ENCODE peak calls at places on chromosome 1, in seven cellular contexts. A, R, M, Q, V, G and O are unnamed samples.

GRCh38 chr1:12531169-12531479 is 86.9 kb downstream of the DHRS3 start:
- DNase-seq in A (no peak), R (no peak), M (no peak), Q (no peak), V (no peak), G (no peak), O (no peak)

GRCh38 chr1:56436912-56437403 is 142.4 kb downstream of the PLPP3 start:
- DNase-seq in A (no peak), R (no peak), M (no peak), Q (no peak), V (no peak), G (no peak), O (no peak)

GRCh38 chr1:14742181-14742980 is 143.9 kb downstream of the KAZN start:
- DNase-seq in A (no peak), R (no peak), M (peak; percentile 99), Q (no peak), V (peak; percentile 79), G (no peak), O (no peak)

GRCh38 chr1:109425902-109426277 is 358 bp downstream of the PSMA5 start:
- DNase-seq in A (peak; percentile 57), R (no peak), M (peak; percentile 54), Q (peak; percentile 85), V (no peak), G (peak; percentile 83), O (peak; percentile 58)

GRCh38 chr1:93919780-93920179 is 10.6 kb upstream of the GCLM start:
- DNase-seq in A (no peak), R (no peak), M (no peak), Q (no peak), V (no peak), G (no peak), O (no peak)

GRCh38 chr1:147245586-147246021 is 3.1 kb downstream of the CHD1L start:
- DNase-seq in A (no peak), R (no peak), M (no peak), Q (peak; percentile 70), V (no peak), G (peak; percentile 72), O (peak; percentile 24)

GRCh38 chr1:24483441-24483840 is 19.2 kb upstream of the RCAN3 start:
- DNase-seq in A (no peak), R (peak; percentile 74), M (no peak), Q (no peak), V (no peak), G (no peak), O (peak; percentile 70)

GRCh38 chr1:8533124-8533523 is 215.2 kb downstream of the SLC45A1 start:
- DNase-seq in A (no peak), R (no peak), M (no peak), Q (no peak), V (no peak), G (no peak), O (peak; percentile 72)

GRCh38 chr1:230327892-230328284 is 98.2 kb downstream of the PGBD5 start:
- DNase-seq in A (no peak), R (no peak), M (peak; percentile 57), Q (no peak), V (no peak), G (peak; percentile 49), O (no peak)

GRCh38 chr1:171210355-171210754 is 25.3 kb downstream of the FMO2 start:
- DNase-seq in A (peak; percentile 14), R (no peak), M (no peak), Q (peak; percentile 94), V (no peak), G (no peak), O (no peak)

GRCh38 chr1:228174482-228175315 is 9.1 kb downstream of the IBA57 start:
- DNase-seq in A (peak; percentile 34), R (no peak), M (no peak), Q (no peak), V (peak; percentile 35), G (peak; percentile 81), O (no peak)

GRCh38 chr1:230611128-230611914 is 31.0 kb upstream of the COG2 start:
- DNase-seq in A (no peak), R (no peak), M (no peak), Q (no peak), V (no peak), G (no peak), O (no peak)

GRCh38 chr1:107976431-107977215 is 11.6 kb upstream of the VAV3 start:
- DNase-seq in A (no peak), R (no peak), M (peak; percentile 91), Q (no peak), V (no peak), G (no peak), O (no peak)

GRCh38 chr1:157969693-157970485 is 23.6 kb upstream of the KIRREL1 start:
- DNase-seq in A (peak; percentile 77), R (no peak), M (peak; percentile 85), Q (peak; percentile 66), V (peak; percentile 41), G (peak; percentile 41), O (peak; percentile 8)

GRCh38 chr1:116724765-116725375 is 29.4 kb upstream of the CD2 start:
- DNase-seq in A (peak; percentile 81), R (peak; percentile 50), M (peak; percentile 47), Q (peak; percentile 82), V (peak; percentile 38), G (peak; percentile 88), O (peak; percentile 68)

GRCh38 chr1:154141240-154141639 is 13.6 kb downstream of the NUP210L start:
- DNase-seq in A (no peak), R (no peak), M (peak; percentile 42), Q (no peak), V (no peak), G (no peak), O (no peak)

GRCh38 chr1:86687595-86687994 is 16.8 kb upstream of the SH3GLB1 start:
- DNase-seq in A (no peak), R (no peak), M (peak; percentile 12), Q (peak; percentile 36), V (no peak), G (no peak), O (no peak)

GRCh38 chr1:109904105-109904817 is 6.4 kb upstream of the CSF1 start:
- DNase-seq in A (no peak), R (no peak), M (peak; percentile 58), Q (no peak), V (no peak), G (no peak), O (no peak)

GRCh38 chr1:18077657-18078215 is 29.9 kb upstream of the IGSF21 start:
- DNase-seq in A (no peak), R (no peak), M (no peak), Q (no peak), V (no peak), G (no peak), O (no peak)

GRCh38 chr1:200963076-200963475 is 60.4 kb downstream of the KIF21B start:
- DNase-seq in A (no peak), R (no peak), M (peak; percentile 7), Q (no peak), V (no peak), G (no peak), O (no peak)

GRCh38 chr1:202285908-202286307 is 55.8 kb downstream of the UBE2T start:
- DNase-seq in A (no peak), R (no peak), M (no peak), Q (no peak), V (no peak), G (no peak), O (no peak)

GRCh38 chr1:67935560-67935959 is 102.3 kb upstream of the GNG12 start:
- DNase-seq in A (no peak), R (no peak), M (no peak), Q (no peak), V (no peak), G (no peak), O (no peak)

GRCh38 chr1:6427445-6428390 is 3.1 kb downstream of the ESPN start:
- DNase-seq in A (peak; percentile 77), R (no peak), M (no peak), Q (peak; percentile 60), V (no peak), G (peak; percentile 66), O (no peak)

GRCh38 chr1:6426321-6426971 is 1.9 kb downstream of the ESPN start:
- DNase-seq in A (no peak), R (no peak), M (no peak), Q (no peak), V (no peak), G (peak; percentile 72), O (no peak)

GRCh38 chr1:6425671-6426070 is 1.1 kb downstream of the ESPN start:
- DNase-seq in A (no peak), R (no peak), M (no peak), Q (no peak), V (no peak), G (no peak), O (no peak)

GRCh38 chr1:6424619-6425593 is at the start of gene ESPN:
- DNase-seq in A (no peak), R (no peak), M (no peak), Q (peak; percentile 42), V (no peak), G (peak; percentile 67), O (no peak)

GRCh38 chr1:6426972-6427350 is 2.4 kb downstream of the ESPN start:
- DNase-seq in A (no peak), R (no peak), M (no peak), Q (no peak), V (no peak), G (no peak), O (no peak)
- H3K36me3 ChIP-seq in A (no peaks in the 10 kb centered on the region), R (no peaks in the 10 kb centered on the region), M (no peaks in the 10 kb centered on the region), Q (no peaks in the 10 kb centered on the region), V (no peaks in the 10 kb centered on the region), G (no peaks in the 10 kb centered on the region), O (no peaks in the 10 kb centered on the region)

GRCh38 chr1:156128749-156129682 is 14.5 kb downstream of the LMNA start:
- DNase-seq in A (peak; percentile 40), R (no peak), M (peak; percentile 93), Q (no peak), V (no peak), G (no peak), O (no peak)
- H3K4me3 ChIP-seq in A (no peak overlapping the region), R (no peak overlapping the region), M (peak overlapping the region; percentile 33), Q (no peak overlapping the region), V (no peak overlapping the region), G (no peak overlapping the region), O (no peak overlapping the region)

GRCh38 chr1:45686081-45687013 is at the start of gene GPBP1L1:
- DNase-seq in A (peak; percentile 98), R (peak; percentile 96), M (peak; percentile 94), Q (peak; percentile 98), V (peak; percentile 91), G (peak; percentile 98), O (peak; percentile 97)
- H3K36me3 ChIP-seq in A (no peaks in the 10 kb centered on the region), R (no peaks in the 10 kb centered on the region), M (no peaks in the 10 kb centered on the region), Q (no peaks in the 10 kb centered on the region), V (peaks cover 9% of the 10 kb centered on the region), G (peaks cover 25% of the 10 kb centered on the region), O (peaks cover 5% of the 10 kb centered on the region)

GRCh38 chr1:51304360-51304759 is 26.0 kb downstream of the TTC39A start:
- DNase-seq in A (no peak), R (no peak), M (no peak), Q (no peak), V (no peak), G (no peak), O (no peak)

GRCh38 chr1:51303315-51303714 is 27.0 kb downstream of the TTC39A start:
- DNase-seq in A (no peak), R (no peak), M (no peak), Q (no peak), V (no peak), G (no peak), O (no peak)

GRCh38 chr1:51302270-51302669 is 28.1 kb downstream of the TTC39A start:
- DNase-seq in A (no peak), R (no peak), M (no peak), Q (no peak), V (no peak), G (no peak), O (no peak)

GRCh38 chr1:51302746-51303145 is 27.6 kb downstream of the TTC39A start:
- DNase-seq in A (no peak), R (no peak), M (no peak), Q (no peak), V (no peak), G (no peak), O (no peak)

GRCh38 chr1:51303751-51304196 is 26.6 kb downstream of the TTC39A start:
- DNase-seq in A (no peak), R (no peak), M (peak; percentile 56), Q (no peak), V (no peak), G (peak; percentile 42), O (no peak)
- H3K4me3 ChIP-seq in A (no peak overlapping the region), R (no peak overlapping the region), M (no peak overlapping the region), Q (no peak overlapping the region), V (no peak overlapping the region), G (no peak overlapping the region), O (no peak overlapping the region)